ENCODE peak calls at places on chromosome 6, in four cellular contexts. Y, E, J and Q are unnamed samples.

GRCh38 chr6:42604150-42604549 is 40.3 kb downstream of the UBR2 start:
- DNase-seq in J (no peak), E (no peak), Y (no peak), Q (no peak)

GRCh38 chr6:11251553-11252358 is 19.3 kb upstream of the NEDD9 start:
- DNase-seq in J (no peak), E (no peak), Y (no peak), Q (no peak)

GRCh38 chr6:145836170-145836569 is 21.6 kb upstream of the FBXO30 start:
- DNase-seq in J (no peak), E (no peak), Y (no peak), Q (no peak)

GRCh38 chr6:33192671-33193602 is 670 bp upstream of the COL11A2 start:
- DNase-seq in Y (no peak), E (no peak), J (peak; percentile 48), Q (no peak)

GRCh38 chr6:57242505-57242904 is 20.4 kb upstream of the RAB23 start:
- DNase-seq in Y (no peak), E (no peak), J (peak; percentile 23), Q (no peak)

GRCh38 chr6:116073765-116074450 is 13.2 kb upstream of the FRK start:
- DNase-seq in J (no peak), Y (no peak), E (no peak), Q (no peak)

GRCh38 chr6:117495873-117496272 is 13.4 kb downstream of the DCBLD1 start:
- DNase-seq in Y (no peak), E (no peak), J (no peak), Q (no peak)

GRCh38 chr6:158056355-158056754 is 74.7 kb downstream of the SYNJ2 start:
- DNase-seq in J (no peak), Y (peak; percentile 31), E (no peak), Q (no peak)

GRCh38 chr6:50720623-50721022 is 7.3 kb downstream of the TFAP2D start:
- DNase-seq in Y (no peak), E (no peak), J (no peak), Q (no peak)

GRCh38 chr6:21496749-21497148 is 96.8 kb upstream of the SOX4 start:
- DNase-seq in E (no peak), J (no peak), Y (no peak), Q (no peak)

GRCh38 chr6:159112714-159113113 is 56.5 kb upstream of the FNDC1 start:
- DNase-seq in E (no peak), J (no peak), Y (no peak), Q (no peak)

GRCh38 chr6:169302716-169303115 is 49.1 kb upstream of the THBS2 start:
- DNase-seq in J (no peak), Y (no peak), E (no peak), Q (no peak)

GRCh38 chr6:156984178-156984738 is 207.1 kb downstream of the ARID1B start:
- DNase-seq in E (no peak), Y (no peak), J (no peak), Q (no peak)

GRCh38 chr6:136365781-136366354 is 76.2 kb upstream of the BCLAF1 start:
- DNase-seq in Y (peak; percentile 81), E (no peak), J (no peak), Q (peak; percentile 42)

GRCh38 chr6:13761361-13762036 is 49.9 kb upstream of the RANBP9 start:
- DNase-seq in E (no peak), J (no peak), Y (peak; percentile 9), Q (no peak)

GRCh38 chr6:27250955-27251671 is 3.6 kb downstream of the PRSS16 start:
- DNase-seq in Y (no peak), J (peak; percentile 96), E (peak; percentile 39), Q (peak; percentile 93)

GRCh38 chr6:25122001-25122400 is 157.2 kb upstream of the CARMIL1 start:
- DNase-seq in E (no peak), J (peak; percentile 58), Y (no peak), Q (peak; percentile 45)

GRCh38 chr6:157221049-157221816 is 102.1 kb downstream of the TMEM242 start:
- DNase-seq in Y (peak; percentile 92), J (peak; percentile 72), E (peak; percentile 82), Q (no peak)

GRCh38 chr6:101932704-101933103 is 539.2 kb downstream of the GRIK2 start:
- DNase-seq in J (no peak), Y (no peak), E (no peak), Q (no peak)

GRCh38 chr6:30124391-30124790 is 11.5 kb upstream of the TRIM31 start:
- DNase-seq in J (no peak), Y (no peak), E (no peak), Q (no peak)

GRCh38 chr6:93806409-93807270 is 387.3 kb upstream of the EPHA7 start:
- DNase-seq in J (no peak), E (no peak), Y (no peak), Q (no peak)

GRCh38 chr6:163078712-163079111 is 335.8 kb upstream of the QKI start:
- DNase-seq in Y (no peak), J (no peak), E (no peak), Q (no peak)

GRCh38 chr6:16505711-16506362 is 255.4 kb downstream of the ATXN1 start:
- DNase-seq in E (no peak), Y (no peak), J (no peak), Q (no peak)

GRCh38 chr6:26031151-26031594 is 56.1 kb upstream of the HFE start:
- DNase-seq in J (no peak), E (no peak), Y (no peak), Q (peak; percentile 63)